ENCODE peak calls at places on chromosomes 5 and 9, in four cellular contexts. E, G, O and S are unnamed samples.

GRCh38 chr9:72984150-72984947 is 31.5 kb upstream of the ALDH1A1 start:
- DNase-seq in G (no peak), O (no peak), E (no peak), S (no peak)

GRCh38 chr5:127031863-127032232 is 1.5 kb upstream of the MARCHF3 start:
- DNase-seq in O (no peak), E (no peak), G (no peak), S (no peak)

GRCh38 chr5:55626805-55627204 is 85.3 kb downstream of the SLC38A9 start:
- DNase-seq in E (no peak), G (no peak), O (no peak), S (no peak)

GRCh38 chr9:89975024-89975423 is 370.2 kb downstream of the GADD45G start:
- DNase-seq in E (no peak), G (no peak), O (no peak), S (no peak)

GRCh38 chr9:112094240-112094639 is 80.9 kb downstream of the SUSD1 start:
- DNase-seq in E (no peak), O (no peak), G (no peak), S (no peak)

GRCh38 chr9:116193636-116194035 is 40.0 kb downstream of the PAPPA start:
- DNase-seq in O (no peak), E (no peak), G (no peak), S (peak)

GRCh38 chr5:2297991-2298390 is 415.3 kb upstream of the IRX4 start:
- DNase-seq in G (no peak), O (no peak), E (no peak), S (no peak)

GRCh38 chr5:37881359-37881758 is 41.5 kb upstream of the GDNF start:
- DNase-seq in O (no peak), G (no peak), E (no peak), S (no peak)

GRCh38 chr9:8395022-8395421 is 595.4 kb upstream of the DMAC1 start:
- DNase-seq in G (no peak), E (no peak), O (no peak), S (no peak)

GRCh38 chr9:87122947-87123685 is 175.8 kb upstream of the GAS1 start:
- DNase-seq in G (no peak), E (no peak), O (no peak), S (peak)

GRCh38 chr5:61332369-61332745 is 299 bp downstream of the ZSWIM6 start:
- DNase-seq in E (peak), G (no peak), O (no peak), S (no peak)

GRCh38 chr9:69452110-69452780 is 127.2 kb downstream of the ENTREP1 start:
- DNase-seq in O (no peak), G (no peak), E (no peak), S (peak)

GRCh38 chr5:38556115-38556598 is 289 bp downstream of the LIFR start:
- DNase-seq in O (no peak), E (peak), G (no peak), S (no peak)

GRCh38 chr9:27726244-27727141 is 153.2 kb upstream of the C9orf72 start:
- DNase-seq in G (no peak), E (peak), O (peak), S (peak)